ENCODE peak calls at places on chromosomes 13 and 19, in seven cellular contexts. P is fibroblast of mammary gland, X is foreskin fibroblast, O is hepatic stellate cell, F is fibroblast of pulmonary artery, M is HEK293T, E is OCI-LY7. A is an unnamed sample.

GRCh38 chr13:28582892-28583240 is 76.1 kb upstream of the POMP start:
- DNase-seq in P (no peak), X (no peak), O (no peak), F (no peak), M (no peak), E (no peak), A (no peak)

GRCh38 chr19:44722131-44723121 is 23.5 kb downstream of the CEACAM16 start:
- DNase-seq in P (no peak), X (no peak), O (no peak), F (no peak), M (no peak), E (peak), A (no peak)

GRCh38 chr13:113040597-113041292 is 64.8 kb upstream of the F7 start:
- DNase-seq in P (no peak), X (no peak), O (no peak), F (no peak), M (no peak), E (no peak), A (no peak)

GRCh38 chr13:96075953-96076543 is 13.9 kb upstream of the HS6ST3 start:
- DNase-seq in P (peak), X (peak), O (no peak), F (peak), M (peak), E (peak), A (no peak)

GRCh38 chr13:51453959-51454703 is 1.3 kb upstream of the INTS6 start:
- DNase-seq in P (peak), X (no peak), O (peak), F (peak), M (peak), E (peak), A (peak)

GRCh38 chr13:92303428-92303827 is 905.0 kb downstream of the GPC5 start:
- DNase-seq in P (peak), X (peak), O (no peak), F (peak), M (no peak), E (no peak), A (no peak)

GRCh38 chr19:14968247-14968646 is 11.4 kb downstream of the SLC1A6 start:
- DNase-seq in P (no peak), X (no peak), O (no peak), F (no peak), M (no peak), E (no peak), A (no peak)

GRCh38 chr13:66700336-66700735 is 529.8 kb downstream of the PCDH9 start:
- DNase-seq in P (no peak), X (no peak), O (no peak), F (no peak), M (no peak), E (no peak), A (no peak)

GRCh38 chr19:40341601-40342482 is 6.4 kb downstream of the C19orf47 start:
- DNase-seq in P (no peak), X (no peak), O (peak), F (no peak), M (no peak), E (no peak), A (no peak)

GRCh38 chr13:31046711-31047279 is 114.3 kb downstream of the TEX26 start:
- DNase-seq in P (peak), X (peak), O (no peak), F (peak), M (peak), E (no peak), A (no peak)

GRCh38 chr19:34430738-34431625 is 2.8 kb downstream of the UBA2 start:
- DNase-seq in P (peak), X (peak), O (peak), F (peak), M (peak), E (peak), A (peak)

GRCh38 chr13:105139048-105139379 is 1396.4 kb downstream of the EFNB2 start:
- DNase-seq in P (no peak), X (no peak), O (no peak), F (no peak), M (no peak), E (no peak), A (no peak)

GRCh38 chr19:4267101-4267900 is 11.8 kb upstream of the SHD start:
- DNase-seq in P (peak), X (peak), O (peak), F (peak), M (peak), E (peak), A (peak)

GRCh38 chr13:45034342-45034741 is 45.0 kb downstream of the GPALPP1 start:
- DNase-seq in P (no peak), X (no peak), O (no peak), F (no peak), M (no peak), E (no peak), A (no peak)

GRCh38 chr19:36090930-36091695 is 19.8 kb upstream of the OVOL3 start:
- DNase-seq in P (no peak), X (no peak), O (no peak), F (no peak), M (no peak), E (no peak), A (no peak)

GRCh38 chr13:114079601-114080536 is 52.6 kb downstream of the RASA3 start:
- DNase-seq in P (no peak), X (no peak), O (no peak), F (no peak), M (no peak), E (no peak), A (no peak)

GRCh38 chr19:47854459-47854858 is 4.6 kb upstream of the TPRX2 start:
- DNase-seq in P (no peak), X (no peak), O (no peak), F (no peak), M (no peak), E (no peak), A (no peak)

GRCh38 chr13:97753269-97753668 is 200.2 kb upstream of the IPO5 start:
- DNase-seq in P (no peak), X (no peak), O (no peak), F (no peak), M (no peak), E (no peak), A (no peak)

GRCh38 chr19:4585556-4585955 is 26.1 kb upstream of the SEMA6B start:
- DNase-seq in P (no peak), X (no peak), O (no peak), F (no peak), M (no peak), E (no peak), A (no peak)

GRCh38 chr19:6760606-6761005 is 6.6 kb downstream of the SH2D3A start:
- DNase-seq in P (no peak), X (no peak), O (no peak), F (no peak), M (no peak), E (no peak), A (no peak)

GRCh38 chr19:46787331-46788100 is 878 bp downstream of the SLC1A5 start:
- DNase-seq in P (peak), X (peak), O (peak), F (peak), M (peak), E (peak), A (peak)

GRCh38 chr13:53382008-53382407 is 353.4 kb downstream of the OLFM4 start:
- DNase-seq in P (no peak), X (no peak), O (no peak), F (no peak), M (no peak), E (no peak), A (no peak)

GRCh38 chr13:24228852-24229458 is 68.4 kb downstream of the SPATA13 start:
- DNase-seq in P (peak), X (peak), O (peak), F (peak), M (peak), E (peak), A (peak)

GRCh38 chr13:102878491-102878890 is 32.7 kb downstream of the ERCC5 start:
- DNase-seq in P (peak), X (no peak), O (no peak), F (peak), M (no peak), E (no peak), A (no peak)